ENCODE peak calls at places on chromosomes 4 and X, in eight cellular contexts. Z is hepatocyte, Q is omental fat pad, R is mammary epithelial cell, W is fibroblast of lung, S is body of pancreas, L is GM12878, F is A549. U is an unnamed sample.

GRCh38 chr4:74338792-74339333 is 26.1 kb upstream of the EREG start:
- DNase-seq in S (no peak), F (no peak), R (no peak), Z (no peak), W (no peak), L (no peak), Q (no peak), U (peak; percentile 68)

GRCh38 chr4:89752932-89753598 is 83.9 kb downstream of the SNCA start:
- DNase-seq in R (peak; percentile 45), L (no peak), Z (peak; percentile 30), W (peak; percentile 81), Q (no peak), F (no peak), S (no peak), U (no peak)

GRCh38 chrX:112800901-112801775 is 39.5 kb downstream of the AMOT start:
- DNase-seq in L (no peak), W (peak; percentile 8), Z (no peak), R (no peak), Q (no peak), S (no peak), F (no peak), U (no peak)

GRCh38 chr4:118270492-118270891 is 82.3 kb downstream of the PRSS12 start:
- DNase-seq in L (no peak), W (peak; percentile 39), Z (peak; percentile 72), Q (no peak), R (peak; percentile 30), S (no peak), F (peak; percentile 23), U (peak; percentile 67)

GRCh38 chr4:89868999-89869589 is 25.6 kb upstream of the MMRN1 start:
- DNase-seq in S (no peak), W (no peak), R (no peak), F (no peak), Q (no peak), Z (no peak), L (no peak), U (no peak)

GRCh38 chrX:116298956-116299355 is 128.4 kb downstream of the AGTR2 start:
- DNase-seq in L (no peak), R (no peak), W (no peak), F (no peak), Z (no peak), Q (no peak), S (no peak), U (no peak)

GRCh38 chr4:173529505-173530325 is at the start of gene HAND2:
- DNase-seq in S (peak; percentile 56), W (peak; percentile 25), L (no peak), F (peak; percentile 60), Z (peak; percentile 86), Q (no peak), R (no peak), U (no peak)

GRCh38 chrX:21266949-21267348 is 107.3 kb upstream of the CNKSR2 start:
- DNase-seq in S (no peak), W (no peak), L (no peak), Z (no peak), F (no peak), R (no peak), Q (no peak), U (no peak)

GRCh38 chr4:168682898-168683500 is 186.1 kb downstream of the PALLD start:
- DNase-seq in Z (no peak), Q (no peak), F (no peak), S (no peak), L (peak; percentile 5), R (peak; percentile 49), W (no peak), U (no peak)

GRCh38 chrX:40100141-40100536 is 2.4 kb upstream of the BCOR start:
- DNase-seq in R (peak; percentile 20), L (no peak), S (peak; percentile 35), F (no peak), Z (peak; percentile 57), Q (no peak), W (no peak), U (peak; percentile 60)

GRCh38 chr4:15779336-15779735 is 1.2 kb downstream of the CD38 start:
- DNase-seq in S (peak; percentile 18), W (peak; percentile 59), Q (no peak), R (peak; percentile 62), Z (peak; percentile 55), F (peak; percentile 49), L (no peak), U (peak; percentile 88)

GRCh38 chr4:3174371-3175338 is 74.3 kb upstream of the MSANTD1 start:
- DNase-seq in Z (no peak), S (no peak), L (no peak), R (no peak), F (no peak), W (no peak), Q (no peak), U (no peak)

GRCh38 chr4:176236909-176237308 is 32.1 kb downstream of the ASB5 start:
- DNase-seq in Z (peak; percentile 8), Q (no peak), F (no peak), R (peak; percentile 34), L (no peak), S (no peak), W (peak; percentile 26), U (no peak)

GRCh38 chr4:2791518-2792395 is 1.1 kb upstream of the SH3BP2 start:
- DNase-seq in Z (peak; percentile 21), F (no peak), W (no peak), L (no peak), R (no peak), Q (no peak), S (no peak), U (peak; percentile 55)

GRCh38 chr4:85862896-85863295 is 387.9 kb downstream of the ARHGAP24 start:
- DNase-seq in L (no peak), F (no peak), S (no peak), Z (no peak), W (no peak), Q (no peak), R (no peak), U (no peak)

GRCh38 chrX:90617710-90618325 is 696.1 kb downstream of the TGIF2LX start:
- DNase-seq in F (no peak), S (no peak), L (no peak), Q (no peak), Z (no peak), R (no peak), W (no peak), U (no peak)

GRCh38 chr4:25107827-25108516 is 52.3 kb downstream of the SEPSECS start:
- DNase-seq in W (no peak), S (peak; percentile 42), F (no peak), Q (no peak), R (no peak), L (no peak), Z (no peak), U (no peak)

GRCh38 chrX:153595859-153596857 is 2.8 kb downstream of the CCNQ start:
- DNase-seq in S (no peak), Q (no peak), L (no peak), F (no peak), Z (no peak), W (no peak), R (no peak), U (peak; percentile 57)

GRCh38 chr4:185534534-185534849 is 815 bp downstream of the PDLIM3 start:
- DNase-seq in W (no peak), L (no peak), R (no peak), F (no peak), Q (no peak), Z (no peak), S (no peak), U (no peak)

GRCh38 chrX:147917700-147918694 is 6.3 kb downstream of the FMR1 start:
- DNase-seq in S (no peak), L (peak; percentile 26), F (no peak), R (no peak), Q (no peak), Z (no peak), W (peak; percentile 70), U (no peak)

GRCh38 chr4:147117400-147117799 is 171.7 kb upstream of the TTC29 start:
- DNase-seq in L (no peak), R (no peak), Z (peak; percentile 48), F (no peak), W (peak; percentile 30), Q (no peak), S (no peak), U (no peak)

GRCh38 chr4:168569909-168570276 is 73.0 kb downstream of the PALLD start:
- DNase-seq in Q (no peak), L (no peak), W (no peak), Z (peak; percentile 28), F (no peak), R (no peak), S (no peak), U (no peak)

GRCh38 chrX:38142598-38142997 is 78.1 kb downstream of the SRPX start:
- DNase-seq in L (no peak), F (no peak), Z (no peak), W (peak; percentile 49), Q (no peak), S (peak; percentile 27), R (no peak), U (no peak)

GRCh38 chrX:140123446-140123845 is 158.1 kb upstream of the CXorf66 start:
- DNase-seq in S (no peak), L (no peak), Q (no peak), Z (no peak), W (peak; percentile 6), R (peak; percentile 6), F (no peak), U (no peak)
- TF ChIP-seq CTCF in S (no peak), L (no peak), Q (no peak), Z (peak; percentile 35), W (no peak), R (peak; percentile 46), F (no peak), U (peak; percentile 29)

DNA sequence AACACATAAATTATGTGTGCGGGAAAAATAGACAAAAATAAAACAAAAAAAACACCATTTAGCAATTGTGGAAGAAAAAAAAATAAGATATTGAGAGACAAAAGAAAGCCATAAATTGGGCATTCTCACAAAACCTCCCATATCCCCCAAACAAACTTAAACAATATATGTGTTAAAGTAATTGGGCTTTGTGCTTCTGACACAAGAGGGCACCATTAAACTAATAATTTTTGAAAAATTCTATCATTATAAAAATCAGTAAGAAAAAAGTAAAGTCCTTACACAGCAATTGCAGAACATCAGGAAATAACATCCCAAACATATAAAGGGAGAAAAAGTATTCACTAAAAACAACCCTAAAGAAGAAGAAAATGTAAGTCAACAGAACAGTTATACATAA is 880.7 kb downstream of the TECRL start:
- DNase-seq in Q (no peak), L (no peak), W (no peak), R (no peak), F (no peak), S (no peak), Z (no peak), U (peak; percentile 10)
- TF ChIP-seq CTCF in Q (no peak), L (no peak), W (no peak), R (no peak), F (peak; percentile 24), S (no peak), Z (peak; percentile 50), U (no peak)

GRCh38 chr4:110589297-110589696 is 33.6 kb downstream of the PITX2 start:
- DNase-seq in L (no peak), R (no peak), Q (no peak), F (no peak), W (no peak), Z (no peak), S (no peak), U (no peak)
- TF ChIP-seq CTCF in L (no peak), R (peak; percentile 24), Q (no peak), F (no peak), W (no peak), Z (peak; percentile 30), S (no peak), U (no peak)

DNA sequence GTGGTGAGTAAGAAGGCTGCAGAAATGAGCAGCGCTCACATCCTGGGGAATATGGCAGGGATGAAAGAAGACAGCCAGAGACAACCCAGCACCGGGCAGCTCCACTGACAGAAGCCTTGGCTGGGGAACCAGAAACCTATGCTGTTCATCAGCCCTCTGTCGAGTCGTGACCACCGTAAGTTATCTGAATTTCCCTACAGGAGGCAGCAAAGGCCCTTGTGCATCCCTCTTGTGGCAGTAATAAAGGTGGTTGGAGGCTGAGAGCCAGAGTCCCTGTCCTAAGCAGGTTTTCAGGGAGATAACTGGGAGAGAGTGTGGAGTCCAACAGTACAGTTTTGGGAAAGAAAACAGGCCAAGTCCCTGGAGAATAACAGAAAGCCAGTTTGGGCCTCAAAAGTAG is 194.0 kb upstream of the BOD1L1 start:
- DNase-seq in L (no peak), F (no peak), W (no peak), Z (no peak), R (no peak), Q (no peak), S (no peak), U (peak; percentile 7)
- TF ChIP-seq CTCF in L (no peak), F (no peak), W (no peak), Z (no peak), R (no peak), Q (no peak), S (no peak), U (no peak)

U was measured in NB4.